ENCODE peak calls at places on chromosomes 1 and 21, in seven cellular contexts. R is germinal center; D is CD4-positive, alpha-beta T cell; B is GM13976; Q is HFF-Myc; A is progenitor cell of endocrine pancreas; Y is right cardiac atrium. O is an unnamed sample.

GRCh38 chr1:111615874-111616715 is 3.5 kb upstream of the RAP1A start:
- DNase-seq in R (peak), D (no peak), B (peak), Q (no peak), A (no peak), Y (no peak), O (no peak)

GRCh38 chr1:160148121-160148520 is 3.3 kb upstream of the ATP1A4 start:
- DNase-seq in R (no peak), D (no peak), B (no peak), Q (no peak), A (no peak), Y (no peak), O (no peak)

GRCh38 chr1:4778056-4778455 is 123.6 kb downstream of the AJAP1 start:
- DNase-seq in R (no peak), D (no peak), B (no peak), Q (no peak), A (no peak), Y (no peak), O (no peak)

GRCh38 chr1:167529829-167530474 is 11.6 kb upstream of the CD247 start:
- DNase-seq in R (no peak), D (no peak), B (no peak), Q (peak), A (no peak), Y (no peak), O (no peak)

GRCh38 chr1:90854559-90854958 is 137.5 kb upstream of the BARHL2 start:
- DNase-seq in R (no peak), D (no peak), B (no peak), Q (no peak), A (no peak), Y (no peak), O (no peak)

GRCh38 chr21:32207096-32207716 is 71.6 kb downstream of the MIS18A start:
- DNase-seq in R (no peak), D (no peak), B (no peak), Q (no peak), A (no peak), Y (no peak), O (no peak)

GRCh38 chr1:205270764-205271163 is 43.0 kb downstream of the TMCC2 start:
- DNase-seq in R (no peak), D (no peak), B (no peak), Q (no peak), A (no peak), Y (no peak), O (peak)

GRCh38 chr1:88685239-88685604 is 1.1 kb downstream of the PKN2 start:
- DNase-seq in R (no peak), D (no peak), B (no peak), Q (no peak), A (no peak), Y (no peak), O (no peak)

GRCh38 chr21:45021428-45022347 is 52.7 kb upstream of the ADARB1 start:
- DNase-seq in R (no peak), D (no peak), B (no peak), Q (no peak), A (no peak), Y (no peak), O (no peak)

GRCh38 chr1:101101362-101101761 is 75.8 kb upstream of the DPH5 start:
- DNase-seq in R (no peak), D (no peak), B (no peak), Q (no peak), A (no peak), Y (no peak), O (no peak)

GRCh38 chr21:43192501-43193081 is 23.8 kb downstream of the CRYAA start:
- DNase-seq in R (no peak), D (no peak), B (no peak), Q (no peak), A (peak), Y (no peak), O (no peak)

GRCh38 chr1:174964261-174964984 is 35.3 kb upstream of the CACYBP start:
- DNase-seq in R (no peak), D (no peak), B (no peak), Q (no peak), A (no peak), Y (no peak), O (no peak)

O was measured in HCT116.